ENCODE peak calls at places on chromosomes 3 and 15, in five cellular contexts. One of them, this sample, is unnamed.

GRCh38 chr15:101045835-101046691 is 126.9 kb downstream of the LRRK1 start:
- DNase-seq in ascending aorta: no peak
- DNase-seq in suprapubic skin: peak; percentile 46
- DNase-seq in endodermal cell: peak; percentile 31
- DNase-seq in left lung: no peak
- DNase-seq in this sample: peak; percentile 58

GRCh38 chr3:51966016-51966415 is 1.2 kb downstream of the PCBP4 start:
- DNase-seq in ascending aorta: no peak
- DNase-seq in suprapubic skin: no peak
- DNase-seq in endodermal cell: no peak
- DNase-seq in left lung: peak; percentile 29
- DNase-seq in this sample: no peak

GRCh38 chr3:183287301-183287971 is 34.4 kb downstream of the B3GNT5 start:
- DNase-seq in ascending aorta: no peak
- DNase-seq in suprapubic skin: no peak
- DNase-seq in endodermal cell: no peak
- DNase-seq in left lung: no peak
- DNase-seq in this sample: no peak

GRCh38 chr15:68224546-68225250 is 4.8 kb downstream of the CLN6 start:
- DNase-seq in ascending aorta: no peak
- DNase-seq in suprapubic skin: peak; percentile 15
- DNase-seq in endodermal cell: no peak
- DNase-seq in left lung: no peak
- DNase-seq in this sample: peak; percentile 40

GRCh38 chr3:197404030-197404429 is 105.6 kb upstream of the DLG1 start:
- DNase-seq in ascending aorta: no peak
- DNase-seq in suprapubic skin: no peak
- DNase-seq in endodermal cell: no peak
- DNase-seq in left lung: no peak
- DNase-seq in this sample: no peak

GRCh38 chr3:67296039-67296892 is 298.2 kb downstream of the KBTBD8 start:
- DNase-seq in ascending aorta: no peak
- DNase-seq in suprapubic skin: no peak
- DNase-seq in endodermal cell: peak; percentile 73
- DNase-seq in left lung: no peak
- DNase-seq in this sample: no peak

GRCh38 chr15:56659197-56659596 is 74.1 kb downstream of the ZNF280D start:
- DNase-seq in ascending aorta: no peak
- DNase-seq in suprapubic skin: no peak
- DNase-seq in endodermal cell: no peak
- DNase-seq in left lung: no peak
- DNase-seq in this sample: no peak

GRCh38 chr3:71415708-71416108 is 167.8 kb downstream of the FOXP1 start:
- DNase-seq in ascending aorta: no peak
- DNase-seq in suprapubic skin: no peak
- DNase-seq in endodermal cell: no peak
- DNase-seq in left lung: no peak
- DNase-seq in this sample: no peak

GRCh38 chr15:64623347-64624024 is 151.9 kb downstream of the RBPMS2 start:
- DNase-seq in ascending aorta: no peak
- DNase-seq in suprapubic skin: no peak
- DNase-seq in endodermal cell: no peak
- DNase-seq in left lung: no peak
- DNase-seq in this sample: no peak

GRCh38 chr15:75785771-75786563 is 57.3 kb upstream of the UBE2Q2 start:
- DNase-seq in ascending aorta: no peak
- DNase-seq in suprapubic skin: no peak
- DNase-seq in endodermal cell: peak; percentile 82
- DNase-seq in left lung: no peak
- DNase-seq in this sample: peak; percentile 69

GRCh38 chr3:78809941-78810340 is 957.9 kb downstream of the ROBO1 start:
- DNase-seq in ascending aorta: no peak
- DNase-seq in suprapubic skin: no peak
- DNase-seq in endodermal cell: no peak
- DNase-seq in left lung: no peak
- DNase-seq in this sample: no peak

GRCh38 chr3:186922790-186923189 is 7.5 kb upstream of the ST6GAL1 start:
- DNase-seq in ascending aorta: no peak
- DNase-seq in suprapubic skin: no peak
- DNase-seq in endodermal cell: no peak
- DNase-seq in left lung: no peak
- DNase-seq in this sample: no peak

GRCh38 chr15:79310612-79310984 is 314 bp upstream of the TMED3 start:
- DNase-seq in ascending aorta: no peak
- DNase-seq in suprapubic skin: no peak
- DNase-seq in endodermal cell: no peak
- DNase-seq in left lung: no peak
- DNase-seq in this sample: no peak

GRCh38 chr15:88704791-88705768 is 66.3 kb downstream of the ISG20 start:
- DNase-seq in ascending aorta: peak; percentile 29
- DNase-seq in suprapubic skin: peak; percentile 69
- DNase-seq in endodermal cell: peak; percentile 70
- DNase-seq in left lung: no peak
- DNase-seq in this sample: peak; percentile 69

GRCh38 chr3:141239551-141240281 is 8.1 kb downstream of the PXYLP1 start:
- DNase-seq in ascending aorta: no peak
- DNase-seq in suprapubic skin: no peak
- DNase-seq in endodermal cell: peak; percentile 34
- DNase-seq in left lung: no peak
- DNase-seq in this sample: no peak

GRCh38 chr15:69758291-69758771 is 305.7 kb downstream of the RPLP1 start:
- DNase-seq in ascending aorta: no peak
- DNase-seq in suprapubic skin: no peak
- DNase-seq in endodermal cell: no peak
- DNase-seq in left lung: no peak
- DNase-seq in this sample: no peak

GRCh38 chr3:84573962-84574361 is 384.8 kb upstream of the CADM2 start:
- DNase-seq in ascending aorta: no peak
- DNase-seq in suprapubic skin: no peak
- DNase-seq in endodermal cell: no peak
- DNase-seq in left lung: no peak
- DNase-seq in this sample: no peak
- H3K27ac ChIP-seq in ascending aorta: no peak overlapping the region
- H3K27ac ChIP-seq in suprapubic skin: no peak overlapping the region
- H3K27ac ChIP-seq in endodermal cell: no peak overlapping the region
- H3K27ac ChIP-seq in left lung: no peak overlapping the region
- H3K27ac ChIP-seq in this sample: no peak overlapping the region

GRCh38 chr3:84724877-84725276 is 233.9 kb upstream of the CADM2 start:
- DNase-seq in ascending aorta: no peak
- DNase-seq in suprapubic skin: no peak
- DNase-seq in endodermal cell: no peak
- DNase-seq in left lung: no peak
- DNase-seq in this sample: peak; percentile 64
- H3K4me1 ChIP-seq in ascending aorta: no peaks in the 10 kb centered on the region
- H3K4me1 ChIP-seq in suprapubic skin: no peaks in the 10 kb centered on the region
- H3K4me1 ChIP-seq in endodermal cell: peaks cover 4% of the 10 kb centered on the region
- H3K4me1 ChIP-seq in left lung: no peaks in the 10 kb centered on the region
- H3K4me1 ChIP-seq in this sample: no peaks in the 10 kb centered on the region

DNA sequence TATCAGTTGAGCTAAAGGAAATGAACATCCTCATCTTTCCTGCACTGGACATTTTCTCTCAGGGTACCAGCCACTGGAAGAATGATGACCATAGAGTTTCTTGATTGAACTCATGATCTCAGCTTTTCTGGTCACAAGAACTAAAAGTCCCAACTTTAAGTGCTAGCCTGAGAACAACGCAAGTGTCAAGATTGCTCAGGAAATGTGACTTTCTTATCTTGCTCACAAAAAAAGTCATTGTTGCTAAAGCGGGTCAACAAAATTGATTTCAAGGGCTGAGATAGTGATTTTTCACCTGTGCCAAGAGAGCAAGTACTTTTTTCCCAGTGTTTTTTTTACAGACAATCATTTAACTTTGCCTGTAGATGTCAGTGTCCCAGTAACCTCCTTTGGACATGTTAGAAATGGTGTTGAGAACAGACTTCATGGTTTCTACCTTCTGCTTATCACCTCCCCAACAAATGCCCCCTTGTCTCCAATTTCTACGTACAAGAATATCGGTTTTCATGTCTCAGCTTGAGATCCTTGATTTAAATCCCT is 125.9 kb downstream of the SEMA6D start:
- DNase-seq in ascending aorta: no peak
- DNase-seq in suprapubic skin: no peak
- DNase-seq in endodermal cell: no peak
- DNase-seq in left lung: no peak
- DNase-seq in this sample: no peak
- TF ChIP-seq CTCF in ascending aorta: no peak
- TF ChIP-seq CTCF in suprapubic skin: no peak
- TF ChIP-seq CTCF in endodermal cell: peak; percentile 24
- TF ChIP-seq CTCF in left lung: no peak
- TF ChIP-seq CTCF in this sample: no peak

GRCh38 chr15:66821307-66821706 is 119.3 kb downstream of the SMAD6 start:
- DNase-seq in ascending aorta: no peak
- DNase-seq in suprapubic skin: peak; percentile 44
- DNase-seq in endodermal cell: peak; percentile 25
- DNase-seq in left lung: no peak
- DNase-seq in this sample: peak; percentile 43
- H3K27ac ChIP-seq in ascending aorta: no peak overlapping the region
- H3K27ac ChIP-seq in suprapubic skin: no peak overlapping the region
- H3K27ac ChIP-seq in endodermal cell: no peak overlapping the region
- H3K27ac ChIP-seq in left lung: no peak overlapping the region
- H3K27ac ChIP-seq in this sample: no peak overlapping the region

GRCh38 chr3:58173029-58173669 is 37.6 kb downstream of the DNASE1L3 start:
- DNase-seq in ascending aorta: no peak
- DNase-seq in suprapubic skin: no peak
- DNase-seq in endodermal cell: peak; percentile 64
- DNase-seq in left lung: no peak
- DNase-seq in this sample: no peak
- H3K4me1 ChIP-seq in ascending aorta: peaks cover 3% of the 10 kb centered on the region
- H3K4me1 ChIP-seq in suprapubic skin: peaks cover 30% of the 10 kb centered on the region
- H3K4me1 ChIP-seq in endodermal cell: peaks cover 23% of the 10 kb centered on the region
- H3K4me1 ChIP-seq in left lung: peaks cover 16% of the 10 kb centered on the region
- H3K4me1 ChIP-seq in this sample: peaks cover 29% of the 10 kb centered on the region

DNA sequence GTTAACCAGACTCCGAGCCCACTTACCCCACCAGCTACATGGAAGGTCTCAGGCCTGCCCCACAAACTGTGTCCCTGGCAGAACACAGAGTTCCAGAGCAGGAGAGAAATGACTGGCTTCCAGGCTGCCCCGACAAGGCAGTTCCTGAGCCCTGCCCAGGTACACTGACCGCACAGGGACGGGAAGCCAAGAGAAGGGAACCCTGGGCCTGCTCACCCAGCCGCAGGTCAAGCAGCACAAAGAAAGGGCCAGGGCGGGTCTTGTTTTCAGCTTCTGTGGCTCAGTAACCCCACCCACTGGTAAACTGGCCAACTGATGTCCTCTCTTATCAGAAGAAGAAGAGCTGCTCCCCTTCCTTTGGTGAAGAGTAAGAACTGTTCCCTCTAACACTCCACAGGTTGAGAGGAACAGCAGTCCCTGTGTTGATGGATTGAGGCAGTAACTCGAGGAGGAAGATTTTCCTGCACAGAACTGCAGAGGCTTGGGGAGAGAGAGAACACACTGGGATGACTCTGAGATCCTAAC is 68.4 kb downstream of the CRTC3 start:
- DNase-seq in ascending aorta: no peak
- DNase-seq in suprapubic skin: no peak
- DNase-seq in endodermal cell: peak; percentile 79
- DNase-seq in left lung: no peak
- DNase-seq in this sample: no peak
- TF ChIP-seq CTCF in ascending aorta: no peak
- TF ChIP-seq CTCF in suprapubic skin: no peak
- TF ChIP-seq CTCF in endodermal cell: peak; percentile 51
- TF ChIP-seq CTCF in left lung: no peak
- TF ChIP-seq CTCF in this sample: peak; percentile 36

DNA sequence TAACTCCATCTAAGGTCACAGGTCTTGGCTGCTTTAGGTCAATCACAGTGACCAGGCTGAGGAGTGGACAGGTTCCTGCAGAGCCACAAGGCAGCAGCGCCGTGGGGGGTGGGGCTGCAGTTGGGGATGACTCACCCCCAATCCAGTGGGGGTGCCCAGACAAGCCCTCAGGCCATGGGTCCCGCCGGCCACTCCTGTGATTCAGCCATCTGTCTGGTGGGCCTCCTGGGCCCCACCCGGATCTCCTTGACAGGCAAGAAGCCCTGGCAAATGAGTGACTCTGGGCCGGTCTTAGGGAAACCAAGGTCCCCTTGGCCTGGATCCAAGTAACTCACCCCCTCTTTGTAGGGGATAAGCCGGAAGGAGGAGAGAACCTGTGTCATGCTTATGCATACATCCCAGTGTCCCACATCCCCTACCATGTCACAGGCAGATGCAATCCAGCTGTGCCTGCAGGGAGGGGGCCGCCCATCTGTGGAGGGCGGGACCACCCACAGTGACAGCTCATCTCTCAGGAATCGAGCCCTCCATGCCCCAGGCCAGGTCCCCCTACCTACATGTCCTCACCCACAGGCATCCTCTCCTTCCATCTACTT is 495 bp upstream of the COL7A1 start:
- DNase-seq in ascending aorta: peak; percentile 66
- DNase-seq in suprapubic skin: no peak
- DNase-seq in endodermal cell: peak; percentile 83
- DNase-seq in left lung: peak; percentile 89
- DNase-seq in this sample: peak; percentile 98
- H3K27ac ChIP-seq in ascending aorta: peak overlapping the region; percentile 94
- H3K27ac ChIP-seq in suprapubic skin: peak overlapping the region; percentile 90
- H3K27ac ChIP-seq in endodermal cell: no peak overlapping the region
- H3K27ac ChIP-seq in left lung: no peak overlapping the region
- H3K27ac ChIP-seq in this sample: peak overlapping the region; percentile 98

DNA sequence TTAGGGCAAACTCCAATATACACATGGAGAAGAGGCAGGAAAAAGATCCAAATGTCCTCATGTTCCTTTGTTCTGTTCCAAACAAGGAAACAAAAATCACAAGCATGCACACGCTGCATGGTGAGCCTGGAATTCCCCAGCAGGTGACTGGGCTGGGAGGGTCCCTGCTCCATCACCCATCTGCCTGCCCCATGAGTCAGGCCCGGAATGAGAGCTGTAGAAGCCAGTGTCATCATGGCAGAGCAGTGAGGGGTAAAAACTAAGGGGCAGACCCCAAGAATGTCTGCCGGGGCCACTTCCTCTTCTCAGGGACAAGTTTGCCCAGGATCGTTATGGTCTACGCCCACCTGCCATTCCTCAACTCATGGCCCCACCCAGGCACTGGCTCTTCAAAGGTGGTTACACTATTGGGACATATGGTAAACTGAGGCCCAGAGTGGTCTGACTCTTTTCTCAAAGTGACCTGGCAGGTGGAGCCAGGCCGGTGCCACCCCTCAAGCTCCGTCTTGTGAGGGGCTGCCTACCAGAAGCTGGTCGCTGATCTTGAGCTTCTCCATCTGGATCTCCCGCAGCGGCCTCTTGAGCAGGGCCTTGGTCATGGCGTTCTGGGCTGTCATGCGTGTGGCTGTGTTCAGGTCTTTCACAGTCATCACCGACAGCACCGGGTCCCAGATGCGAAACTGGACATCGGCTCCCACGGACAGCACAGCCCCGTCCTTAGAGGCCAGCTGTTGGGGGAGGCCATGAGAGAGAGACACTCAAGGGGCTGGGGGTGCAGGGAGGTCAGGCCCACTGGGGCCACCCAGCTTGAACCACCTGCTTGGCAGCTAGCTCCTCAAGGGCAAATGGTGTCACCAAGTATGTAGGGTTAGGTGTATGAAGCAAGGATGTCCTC is 3.8 kb downstream of the STOML1 start:
- DNase-seq in ascending aorta: no peak
- DNase-seq in suprapubic skin: no peak
- DNase-seq in endodermal cell: no peak
- DNase-seq in left lung: no peak
- DNase-seq in this sample: no peak
- H3K4me1 ChIP-seq in ascending aorta: peaks cover 15% of the 10 kb centered on the region
- H3K4me1 ChIP-seq in suprapubic skin: peaks cover 94% of the 10 kb centered on the region
- H3K4me1 ChIP-seq in endodermal cell: no peaks in the 10 kb centered on the region
- H3K4me1 ChIP-seq in left lung: peaks cover 46% of the 10 kb centered on the region
- H3K4me1 ChIP-seq in this sample: peaks cover 60% of the 10 kb centered on the region